ENCODE peak calls at places on chromosomes 7 and 10, in seven cellular contexts. Y, Q, Z, B, J, U and W are unnamed samples.

GRCh38 chr10:59654007-59654406 is 55.6 kb downstream of the SLC16A9 start:
- DNase-seq in Y (no peak), Q (no peak), Z (no peak), B (no peak), J (no peak), U (no peak), W (peak; percentile 39)

GRCh38 chr7:80876894-80877414 is 41.9 kb downstream of the SEMA3C start:
- DNase-seq in Y (no peak), Q (peak; percentile 50), Z (no peak), B (no peak), J (peak; percentile 80), U (no peak), W (peak; percentile 85)

GRCh38 chr10:11605807-11606408 is 5.5 kb downstream of the USP6NL start:
- DNase-seq in Y (no peak), Q (no peak), Z (no peak), B (no peak), J (no peak), U (no peak), W (no peak)

GRCh38 chr10:114917927-114918672 is 19.9 kb upstream of the TRUB1 start:
- DNase-seq in Y (no peak), Q (no peak), Z (peak; percentile 8), B (no peak), J (no peak), U (no peak), W (peak; percentile 89)

GRCh38 chr7:116598278-116598677 is 73.4 kb downstream of the CAV1 start:
- DNase-seq in Y (no peak), Q (peak; percentile 35), Z (no peak), B (peak; percentile 17), J (peak; percentile 32), U (no peak), W (no peak)

GRCh38 chr10:29841724-29842649 is 207.2 kb upstream of the SVIL start:
- DNase-seq in Y (peak; percentile 74), Q (no peak), Z (peak; percentile 56), B (no peak), J (no peak), U (peak; percentile 33), W (peak; percentile 67)

GRCh38 chr7:150964593-150965111 is 13.5 kb downstream of the KCNH2 start:
- DNase-seq in Y (no peak), Q (no peak), Z (peak; percentile 41), B (no peak), J (peak; percentile 74), U (peak; percentile 40), W (no peak)

GRCh38 chr10:69088801-69089501 is 1.0 kb downstream of the SRGN start:
- DNase-seq in Y (no peak), Q (no peak), Z (peak; percentile 42), B (no peak), J (no peak), U (no peak), W (peak; percentile 72)

GRCh38 chr7:8436965-8437364 is 3.6 kb downstream of the NXPH1 start:
- DNase-seq in Y (no peak), Q (peak; percentile 22), Z (peak; percentile 40), B (peak; percentile 34), J (peak; percentile 85), U (no peak), W (no peak)

GRCh38 chr10:50636576-50636975 is 12.8 kb upstream of the SGMS1 start:
- DNase-seq in Y (no peak), Q (no peak), Z (no peak), B (no peak), J (no peak), U (no peak), W (no peak)

GRCh38 chr10:80473692-80474596 is 19.8 kb downstream of the TSPAN14 start:
- DNase-seq in Y (no peak), Q (no peak), Z (no peak), B (no peak), J (no peak), U (no peak), W (peak; percentile 59)

GRCh38 chr10:24305551-24306506 is 96.9 kb downstream of the KIAA1217 start:
- DNase-seq in Y (no peak), Q (no peak), Z (no peak), B (no peak), J (no peak), U (no peak), W (peak; percentile 80)

GRCh38 chr7:22333680-22334141 is 23.2 kb downstream of the RAPGEF5 start:
- DNase-seq in Y (peak; percentile 50), Q (no peak), Z (no peak), B (no peak), J (no peak), U (no peak), W (no peak)